ENCODE peak calls at places on chromosomes 7 and 10, in five cellular contexts. One of them, this sample, is unnamed.

GRCh38 chr10:78405231-78405630 is 371.6 kb downstream of the RPS24 start:
- DNase-seq in IMR-90: no peak
- DNase-seq in GM12878: no peak
- DNase-seq in HepG2: no peak
- DNase-seq in K562: no peak
- DNase-seq in this sample: no peak

GRCh38 chr10:1404236-1404952 is 332.9 kb downstream of the ADARB2 start:
- DNase-seq in IMR-90: no peak
- DNase-seq in GM12878: no peak
- DNase-seq in HepG2: no peak
- DNase-seq in K562: no peak
- DNase-seq in this sample: no peak

GRCh38 chr7:26663905-26664673 is 200.3 kb downstream of the SKAP2 start:
- DNase-seq in IMR-90: no peak
- DNase-seq in GM12878: no peak
- DNase-seq in HepG2: no peak
- DNase-seq in K562: no peak
- DNase-seq in this sample: no peak

GRCh38 chr10:58453098-58453497 is 59.6 kb upstream of the BICC1 start:
- DNase-seq in IMR-90: no peak
- DNase-seq in GM12878: no peak
- DNase-seq in HepG2: no peak
- DNase-seq in K562: no peak
- DNase-seq in this sample: no peak

GRCh38 chr10:32055478-32056135 is 618 bp downstream of the KIF5B start:
- DNase-seq in IMR-90: peak
- DNase-seq in GM12878: no peak
- DNase-seq in HepG2: peak
- DNase-seq in K562: peak
- DNase-seq in this sample: peak

GRCh38 chr7:27073066-27073465 is 22.7 kb downstream of the HOXA1 start:
- DNase-seq in IMR-90: no peak
- DNase-seq in GM12878: no peak
- DNase-seq in HepG2: no peak
- DNase-seq in K562: no peak
- DNase-seq in this sample: no peak

GRCh38 chr7:3217166-3217565 is 83.9 kb upstream of the SDK1 start:
- DNase-seq in IMR-90: peak
- DNase-seq in GM12878: no peak
- DNase-seq in HepG2: no peak
- DNase-seq in K562: no peak
- DNase-seq in this sample: no peak

GRCh38 chr7:100016209-100016901 is 959 bp downstream of the ZKSCAN1 start:
- DNase-seq in IMR-90: no peak
- DNase-seq in GM12878: no peak
- DNase-seq in HepG2: peak
- DNase-seq in K562: peak
- DNase-seq in this sample: peak

GRCh38 chr7:75977741-75978140 is 16.7 kb downstream of the TMEM120A start:
- DNase-seq in IMR-90: no peak
- DNase-seq in GM12878: no peak
- DNase-seq in HepG2: no peak
- DNase-seq in K562: no peak
- DNase-seq in this sample: peak

GRCh38 chr10:9003122-9003521 is 948.6 kb downstream of the GATA3 start:
- DNase-seq in IMR-90: no peak
- DNase-seq in GM12878: no peak
- DNase-seq in HepG2: no peak
- DNase-seq in K562: no peak
- DNase-seq in this sample: no peak

GRCh38 chr7:131111792-131112191 is 215.9 kb upstream of the MKLN1 start:
- DNase-seq in IMR-90: no peak
- DNase-seq in GM12878: no peak
- DNase-seq in HepG2: no peak
- DNase-seq in K562: no peak
- DNase-seq in this sample: no peak

GRCh38 chr10:21526184-21526951 is 886 bp upstream of the SKIDA1 start:
- DNase-seq in IMR-90: peak
- DNase-seq in GM12878: no peak
- DNase-seq in HepG2: peak
- DNase-seq in K562: no peak
- DNase-seq in this sample: peak

GRCh38 chr10:71683301-71683700 is 36.3 kb downstream of the C10orf105 start:
- DNase-seq in IMR-90: no peak
- DNase-seq in GM12878: no peak
- DNase-seq in HepG2: no peak
- DNase-seq in K562: no peak
- DNase-seq in this sample: no peak

GRCh38 chr7:127976056-127976455 is 55.2 kb downstream of the LRRC4 start:
- DNase-seq in IMR-90: no peak
- DNase-seq in GM12878: no peak
- DNase-seq in HepG2: no peak
- DNase-seq in K562: no peak
- DNase-seq in this sample: no peak

GRCh38 chr10:126171555-126171954 is 216.7 kb downstream of the ADAM12 start:
- DNase-seq in IMR-90: peak
- DNase-seq in GM12878: no peak
- DNase-seq in HepG2: no peak
- DNase-seq in K562: no peak
- DNase-seq in this sample: no peak

GRCh38 chr10:58516118-58516517 is 3.4 kb downstream of the BICC1 start:
- DNase-seq in IMR-90: no peak
- DNase-seq in GM12878: no peak
- DNase-seq in HepG2: no peak
- DNase-seq in K562: no peak
- DNase-seq in this sample: no peak

GRCh38 chr7:115019882-115020605 is 98.2 kb downstream of the MDFIC start:
- DNase-seq in IMR-90: no peak
- DNase-seq in GM12878: no peak
- DNase-seq in HepG2: no peak
- DNase-seq in K562: no peak
- DNase-seq in this sample: no peak

GRCh38 chr7:90946711-90947501 is 317.3 kb upstream of the FZD1 start:
- DNase-seq in IMR-90: no peak
- DNase-seq in GM12878: no peak
- DNase-seq in HepG2: no peak
- DNase-seq in K562: no peak
- DNase-seq in this sample: no peak

GRCh38 chr10:6269953-6270867 is 67.5 kb downstream of the PFKFB3 start:
- DNase-seq in IMR-90: peak
- DNase-seq in GM12878: peak
- DNase-seq in HepG2: no peak
- DNase-seq in K562: no peak
- DNase-seq in this sample: no peak

GRCh38 chr7:47326808-47327207 is 255.1 kb downstream of the TNS3 start:
- DNase-seq in IMR-90: peak
- DNase-seq in GM12878: no peak
- DNase-seq in HepG2: no peak
- DNase-seq in K562: no peak
- DNase-seq in this sample: peak

GRCh38 chr7:149444260-149444659 is 16.6 kb downstream of the ZNF777 start:
- DNase-seq in IMR-90: no peak
- DNase-seq in GM12878: no peak
- DNase-seq in HepG2: no peak
- DNase-seq in K562: no peak
- DNase-seq in this sample: no peak

GRCh38 chr7:116672596-116673503 is 854 bp downstream of the MET start:
- DNase-seq in IMR-90: peak
- DNase-seq in GM12878: no peak
- DNase-seq in HepG2: peak
- DNase-seq in K562: no peak
- DNase-seq in this sample: peak

GRCh38 chr10:80187465-80188409 is 17.6 kb downstream of the ANXA11 start:
- DNase-seq in IMR-90: no peak
- DNase-seq in GM12878: peak
- DNase-seq in HepG2: peak
- DNase-seq in K562: peak
- DNase-seq in this sample: no peak

GRCh38 chr10:5811387-5811821 is 1.8 kb downstream of the GDI2 start:
- DNase-seq in IMR-90: peak
- DNase-seq in GM12878: no peak
- DNase-seq in HepG2: peak
- DNase-seq in K562: no peak
- DNase-seq in this sample: no peak

GRCh38 chr7:155052982-155053381 is 17.1 kb upstream of the HTR5A start:
- DNase-seq in IMR-90: no peak
- DNase-seq in GM12878: no peak
- DNase-seq in HepG2: no peak
- DNase-seq in K562: no peak
- DNase-seq in this sample: no peak

GRCh38 chr7:18481776-18482175 is 13.8 kb upstream of the HDAC9 start:
- DNase-seq in IMR-90: no peak
- DNase-seq in GM12878: no peak
- DNase-seq in HepG2: no peak
- DNase-seq in K562: no peak
- DNase-seq in this sample: no peak

GRCh38 chr10:122407375-122408125 is 33.0 kb downstream of the PLEKHA1 start:
- DNase-seq in IMR-90: no peak
- DNase-seq in GM12878: no peak
- DNase-seq in HepG2: no peak
- DNase-seq in K562: no peak
- DNase-seq in this sample: no peak

GRCh38 chr7:75756340-75757297 is 15.4 kb downstream of the CCL26 start:
- DNase-seq in IMR-90: peak
- DNase-seq in GM12878: no peak
- DNase-seq in HepG2: peak
- DNase-seq in K562: peak
- DNase-seq in this sample: peak

GRCh38 chr7:45581271-45581780 is 7.2 kb downstream of the ADCY1 start:
- DNase-seq in IMR-90: no peak
- DNase-seq in GM12878: no peak
- DNase-seq in HepG2: no peak
- DNase-seq in K562: no peak
- DNase-seq in this sample: no peak

GRCh38 chr7:49639808-49640207 is 133.6 kb upstream of the VWC2 start:
- DNase-seq in IMR-90: no peak
- DNase-seq in GM12878: no peak
- DNase-seq in HepG2: no peak
- DNase-seq in K562: no peak
- DNase-seq in this sample: no peak

GRCh38 chr10:74855027-74855426 is 28.6 kb downstream of the KAT6B start:
- DNase-seq in IMR-90: no peak
- DNase-seq in GM12878: no peak
- DNase-seq in HepG2: no peak
- DNase-seq in K562: peak
- DNase-seq in this sample: peak

GRCh38 chr10:106436123-106436740 is 728.3 kb downstream of the SORCS1 start:
- DNase-seq in IMR-90: peak
- DNase-seq in GM12878: no peak
- DNase-seq in HepG2: no peak
- DNase-seq in K562: no peak
- DNase-seq in this sample: no peak

GRCh38 chr10:64286533-64286932 is 765.3 kb downstream of the REEP3 start:
- DNase-seq in IMR-90: no peak
- DNase-seq in GM12878: no peak
- DNase-seq in HepG2: no peak
- DNase-seq in K562: no peak
- DNase-seq in this sample: no peak

GRCh38 chr7:91103365-91103764 is 160.9 kb upstream of the FZD1 start:
- DNase-seq in IMR-90: no peak
- DNase-seq in GM12878: no peak
- DNase-seq in HepG2: no peak
- DNase-seq in K562: no peak
- DNase-seq in this sample: no peak

GRCh38 chr10:91901784-91902677 is 7.3 kb downstream of the FGFBP3 start:
- DNase-seq in IMR-90: peak
- DNase-seq in GM12878: no peak
- DNase-seq in HepG2: peak
- DNase-seq in K562: peak
- DNase-seq in this sample: no peak
- TF ChIP-seq MXI1 in IMR-90: no peak
- TF ChIP-seq MXI1 in GM12878: no peak
- TF ChIP-seq MXI1 in HepG2: no peak
- TF ChIP-seq MXI1 in K562: no peak
- TF ChIP-seq MXI1 in this sample: no peak

DNA sequence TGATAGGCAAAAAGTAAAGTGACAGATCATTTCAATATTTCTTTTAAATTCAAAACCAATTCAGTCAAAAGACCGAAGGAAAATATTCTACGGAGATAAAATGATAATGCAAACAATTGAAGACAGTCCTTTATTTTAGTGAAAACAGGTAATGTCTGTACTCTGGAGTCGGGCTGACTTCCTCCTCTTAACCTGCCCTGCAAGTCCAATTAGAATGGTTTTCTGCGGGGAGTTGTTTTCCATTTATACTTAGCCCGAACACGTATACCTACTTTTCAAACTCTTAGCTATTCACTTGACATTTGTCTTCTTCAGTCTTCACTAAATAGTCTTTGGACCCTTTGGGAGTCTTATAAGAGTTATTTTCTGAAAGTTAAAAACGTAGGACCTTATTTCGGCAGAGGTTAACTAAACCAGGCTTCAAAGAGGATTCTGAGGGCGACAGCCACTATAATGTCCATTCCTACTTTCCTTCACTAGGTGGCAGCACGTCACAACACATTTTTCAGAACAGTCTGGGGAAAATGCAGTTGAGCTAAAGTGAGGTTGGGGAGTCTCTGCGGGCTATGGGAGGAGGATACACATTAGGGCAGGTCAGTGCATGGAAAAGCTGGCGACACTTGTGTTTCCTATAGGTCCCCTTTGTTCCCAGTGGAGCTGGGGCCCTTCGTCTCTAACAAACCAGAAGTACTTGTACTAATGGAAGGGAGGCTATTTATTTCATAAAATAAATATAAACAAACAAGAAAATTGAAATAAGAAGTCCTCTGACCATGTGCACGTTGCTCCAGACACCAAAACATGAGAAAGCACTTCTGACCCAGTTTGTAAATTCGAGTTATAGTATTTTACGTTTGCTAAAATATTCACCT is 471.9 kb downstream of the KCNMA1 start:
- DNase-seq in IMR-90: peak
- DNase-seq in GM12878: peak
- DNase-seq in HepG2: peak
- DNase-seq in K562: peak
- DNase-seq in this sample: peak
- TF ChIP-seq MXI1 in IMR-90: no peak
- TF ChIP-seq MXI1 in GM12878: no peak
- TF ChIP-seq MXI1 in HepG2: no peak
- TF ChIP-seq MXI1 in K562: no peak
- TF ChIP-seq MXI1 in this sample: no peak

DNA sequence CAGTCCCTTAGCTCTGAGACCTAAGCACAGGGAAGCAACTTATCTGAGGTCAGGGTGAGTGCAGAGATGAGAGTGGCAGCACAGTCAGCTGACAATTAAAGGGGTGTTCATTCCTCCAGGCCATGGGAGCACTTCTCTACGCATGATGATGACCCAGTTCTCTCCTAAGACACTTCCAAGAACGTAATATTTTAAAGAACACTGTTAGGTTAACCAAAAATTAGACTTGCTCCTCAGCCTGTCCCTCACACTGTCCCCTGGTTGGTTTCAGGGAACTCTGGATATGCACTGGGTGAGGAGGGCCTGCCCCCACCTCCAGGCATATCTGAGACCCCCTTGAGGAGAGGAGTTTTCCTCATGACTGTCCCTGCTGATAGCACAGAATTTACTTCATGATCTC is 767.5 kb downstream of the GRID1 start:
- DNase-seq in IMR-90: no peak
- DNase-seq in GM12878: no peak
- DNase-seq in HepG2: no peak
- DNase-seq in K562: no peak
- DNase-seq in this sample: no peak
- TF ChIP-seq MXI1 in IMR-90: no peak
- TF ChIP-seq MXI1 in GM12878: no peak
- TF ChIP-seq MXI1 in HepG2: no peak
- TF ChIP-seq MXI1 in K562: no peak
- TF ChIP-seq MXI1 in this sample: no peak

GRCh38 chr10:29501692-29502091 is 133.1 kb downstream of the SVIL start:
- DNase-seq in IMR-90: peak
- DNase-seq in GM12878: no peak
- DNase-seq in HepG2: no peak
- DNase-seq in K562: peak
- DNase-seq in this sample: no peak
- TF ChIP-seq MXI1 in IMR-90: no peak
- TF ChIP-seq MXI1 in GM12878: no peak
- TF ChIP-seq MXI1 in HepG2: no peak
- TF ChIP-seq MXI1 in K562: no peak
- TF ChIP-seq MXI1 in this sample: no peak